ENCODE peak calls at places on chromosomes 2 and 18, in five cellular contexts. J is sigmoid colon, H is NT2/D1, S is globus pallidus, C is kidney epithelial cell. B is an unnamed sample.

GRCh38 chr2:119005081-119005480 is 63.1 kb downstream of the MARCO start:
- DNase-seq in J (no peak), C (peak; percentile 61), S (no peak), H (no peak), B (peak; percentile 87)

GRCh38 chr2:102046135-102046901 is 54.6 kb downstream of the IL1R2 start:
- DNase-seq in H (no peak), J (no peak), C (no peak), S (no peak), B (no peak)

GRCh38 chr18:75551071-75551470 is 123.6 kb upstream of the SMIM21 start:
- DNase-seq in S (peak; percentile 16), H (no peak), J (no peak), C (no peak), B (peak; percentile 54)

GRCh38 chr2:189411860-189412259 is 29.4 kb upstream of the WDR75 start:
- DNase-seq in S (no peak), H (no peak), C (no peak), J (peak; percentile 69), B (no peak)

GRCh38 chr2:188383158-188383557 is 91.5 kb downstream of the GULP1 start:
- DNase-seq in C (no peak), S (no peak), J (no peak), H (no peak), B (no peak)

GRCh38 chr18:11664286-11664685 is 24.8 kb upstream of the GNAL start:
- DNase-seq in J (no peak), S (no peak), H (no peak), C (no peak), B (no peak)

GRCh38 chr18:57853133-57853532 is 50.0 kb upstream of the ATP8B1 start:
- DNase-seq in J (no peak), C (no peak), S (no peak), H (no peak), B (no peak)

GRCh38 chr2:6067089-6067488 is 374.9 kb downstream of the SOX11 start:
- DNase-seq in S (no peak), J (no peak), H (no peak), C (no peak), B (no peak)

GRCh38 chr2:189056200-189057106 is 82.3 kb downstream of the COL3A1 start:
- DNase-seq in C (no peak), S (no peak), H (no peak), J (no peak), B (no peak)

GRCh38 chr2:234241656-234242445 is 191.3 kb downstream of the SPP2 start:
- DNase-seq in J (no peak), C (peak; percentile 99), S (no peak), H (no peak), B (no peak)

GRCh38 chr18:70700496-70700895 is 411.7 kb downstream of the SOCS6 start:
- DNase-seq in H (no peak), S (no peak), C (no peak), J (no peak), B (no peak)

GRCh38 chr18:24427484-24427883 is 1.0 kb downstream of the IMPACT start:
- DNase-seq in C (no peak), H (no peak), J (no peak), S (no peak), B (peak; percentile 13)

GRCh38 chr2:240369725-240370585 is 65.5 kb upstream of the GPC1 start:
- DNase-seq in C (peak; percentile 83), J (peak; percentile 86), S (peak; percentile 69), H (no peak), B (no peak)

B was measured in MV-4-11.